ENCODE peak calls at places on chromosomes 6 and 20, in ten cellular contexts. W, O, V, Y, K, U, C, J, G and L are unnamed samples.

GRCh38 chr20:46010491-46011405 is 2.0 kb downstream of the MMP9 start:
- DNase-seq in W (peak; percentile 7), O (no peak), V (no peak), Y (no peak), K (no peak), U (peak; percentile 90), C (no peak), J (no peak), G (no peak), L (no peak)

GRCh38 chr6:117911660-117912059 is 4.6 kb downstream of the SLC35F1 start:
- DNase-seq in W (no peak), O (no peak), V (no peak), Y (no peak), K (no peak), U (no peak), C (no peak), J (no peak), G (no peak), L (no peak)

GRCh38 chr20:54153847-54154246 is 19.9 kb downstream of the CYP24A1 start:
- DNase-seq in W (no peak), O (no peak), V (no peak), Y (no peak), K (no peak), U (no peak), C (no peak), J (no peak), G (no peak), L (no peak)

GRCh38 chr6:150924808-150925654 is 59.5 kb downstream of the MTHFD1L start:
- DNase-seq in W (peak; percentile 35), O (no peak), V (no peak), Y (no peak), K (no peak), U (no peak), C (peak; percentile 24), J (no peak), G (no peak), L (no peak)

GRCh38 chr6:81743649-81744048 is 8.8 kb downstream of the TENT5A start:
- DNase-seq in W (no peak), O (no peak), V (no peak), Y (no peak), K (no peak), U (no peak), C (no peak), J (no peak), G (no peak), L (no peak)

GRCh38 chr6:9927271-9927670 is 487.6 kb downstream of the TFAP2A start:
- DNase-seq in W (no peak), O (no peak), V (no peak), Y (no peak), K (no peak), U (no peak), C (no peak), J (no peak), G (no peak), L (no peak)

GRCh38 chr20:17024513-17025105 is 202.2 kb upstream of the PCSK2 start:
- DNase-seq in W (peak; percentile 79), O (peak; percentile 15), V (no peak), Y (no peak), K (no peak), U (no peak), C (no peak), J (no peak), G (no peak), L (no peak)

GRCh38 chr20:17910828-17911294 is 57.7 kb downstream of the SNX5 start:
- DNase-seq in W (peak; percentile 81), O (no peak), V (peak; percentile 66), Y (no peak), K (peak; percentile 71), U (no peak), C (peak; percentile 76), J (no peak), G (no peak), L (peak; percentile 60)

DNA sequence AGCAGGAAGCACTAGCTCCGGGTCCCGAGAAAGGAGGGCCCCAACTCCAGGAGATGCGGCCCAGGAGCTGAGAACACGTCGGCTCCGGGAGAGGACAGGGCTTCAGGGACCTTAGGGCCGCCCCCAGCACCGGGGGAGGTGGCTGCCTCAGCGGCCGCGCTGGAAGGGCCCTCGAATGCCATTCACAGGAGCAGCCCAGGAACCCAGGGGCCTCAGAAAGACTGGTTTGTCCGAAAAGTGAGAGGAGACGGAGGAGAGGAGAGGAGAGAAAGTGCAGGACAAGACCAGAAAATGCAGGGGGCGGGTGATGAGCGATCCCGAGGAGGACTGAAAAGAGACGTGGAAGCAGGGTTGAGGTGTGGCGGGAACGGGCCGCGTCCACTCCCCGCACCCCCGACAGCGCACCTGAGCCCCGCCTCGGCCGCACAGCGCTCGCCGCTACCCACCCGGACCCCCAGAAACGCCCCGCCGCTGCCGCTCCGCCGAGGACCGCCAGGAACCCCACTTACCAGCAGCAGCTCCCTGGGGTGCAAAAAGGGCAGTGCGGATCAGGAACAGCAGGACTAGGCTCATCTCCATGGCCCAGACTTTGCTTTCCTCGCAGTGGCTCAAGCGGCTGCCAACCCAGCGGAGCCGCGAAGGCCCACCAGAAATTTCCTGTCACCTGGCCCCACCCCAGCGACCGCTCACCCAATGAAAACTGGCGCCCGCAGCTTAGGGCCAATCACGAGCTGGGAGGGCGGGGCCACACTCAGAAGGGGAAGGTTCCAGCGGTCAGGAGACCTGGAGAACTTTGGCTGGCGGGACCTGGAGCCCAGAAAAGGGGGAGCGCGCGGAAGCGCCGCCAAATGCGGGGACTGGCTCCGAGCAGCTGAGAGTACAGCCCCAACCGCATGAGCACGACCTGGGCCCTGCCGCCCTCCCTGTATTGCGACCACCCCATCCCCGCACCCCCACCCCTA is 25.4 kb downstream of the HLA-F start:
- DNase-seq in W (peak; percentile 59), O (peak; percentile 94), V (peak; percentile 95), Y (peak; percentile 94), K (peak; percentile 95), U (peak; percentile 94), C (peak; percentile 95), J (peak; percentile 96), G (peak; percentile 80), L (peak; percentile 99)
- TF ChIP-seq POLR2A in W (no peak), O (peak; percentile 49), V (peak; percentile 71), Y (peak; percentile 23), K (peak; percentile 90), U (no peak), C (no peak), J (peak; percentile 39), G (peak; percentile 43), L (no peak)

DNA sequence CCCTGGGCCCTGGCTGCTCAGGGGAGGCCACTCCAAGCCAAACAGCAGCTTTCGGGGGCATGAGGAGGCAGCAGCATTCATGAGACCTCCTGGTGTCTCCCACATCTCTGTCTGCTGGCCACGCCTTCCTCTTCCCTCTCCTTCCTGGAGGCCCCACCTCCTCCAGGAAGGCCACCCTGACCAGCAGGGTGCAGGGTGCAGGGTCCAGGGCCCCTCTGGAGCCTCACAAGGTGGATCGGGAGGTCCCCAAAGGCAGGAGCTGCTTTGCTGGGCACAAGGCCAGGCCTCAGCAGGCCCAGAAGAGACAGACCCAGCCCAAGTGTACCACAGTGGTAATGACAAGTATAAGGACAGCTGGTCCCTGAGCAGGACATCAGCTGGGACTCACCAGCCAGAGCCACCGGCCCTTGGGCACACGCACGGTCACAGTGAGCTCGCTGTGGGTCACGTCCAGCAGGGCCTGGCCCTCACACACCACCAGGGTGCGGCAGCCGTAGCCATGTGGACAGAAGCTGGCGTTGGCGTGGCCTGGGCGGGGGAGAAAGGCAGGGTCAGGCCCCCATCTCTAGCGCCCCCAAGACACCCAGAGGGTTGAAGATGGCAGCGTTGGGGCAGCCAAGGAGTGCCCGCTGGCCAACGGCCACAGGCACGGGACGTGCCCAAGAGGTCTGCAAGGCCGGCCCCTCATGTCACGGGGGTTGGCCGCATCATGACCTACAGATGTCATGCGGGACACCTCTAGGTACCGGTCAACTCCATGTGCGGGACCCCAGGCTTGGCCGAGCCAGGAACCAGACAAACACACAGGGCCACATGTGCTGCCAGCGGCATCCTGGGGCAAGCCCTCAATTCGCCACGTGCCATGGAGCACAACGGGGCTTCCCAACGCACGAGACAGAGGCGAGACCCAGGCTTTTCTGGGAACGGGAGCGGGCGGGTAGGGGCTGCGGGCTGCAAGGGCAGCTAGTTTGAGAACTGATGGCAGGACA is 26.9 kb downstream of the ADRM1 start:
- DNase-seq in W (no peak), O (no peak), V (no peak), Y (no peak), K (no peak), U (no peak), C (no peak), J (no peak), G (no peak), L (no peak)
- TF ChIP-seq POLR2A in W (no peak), O (no peak), V (no peak), Y (no peak), K (no peak), U (no peak), C (no peak), J (no peak), G (no peak), L (no peak)

DNA sequence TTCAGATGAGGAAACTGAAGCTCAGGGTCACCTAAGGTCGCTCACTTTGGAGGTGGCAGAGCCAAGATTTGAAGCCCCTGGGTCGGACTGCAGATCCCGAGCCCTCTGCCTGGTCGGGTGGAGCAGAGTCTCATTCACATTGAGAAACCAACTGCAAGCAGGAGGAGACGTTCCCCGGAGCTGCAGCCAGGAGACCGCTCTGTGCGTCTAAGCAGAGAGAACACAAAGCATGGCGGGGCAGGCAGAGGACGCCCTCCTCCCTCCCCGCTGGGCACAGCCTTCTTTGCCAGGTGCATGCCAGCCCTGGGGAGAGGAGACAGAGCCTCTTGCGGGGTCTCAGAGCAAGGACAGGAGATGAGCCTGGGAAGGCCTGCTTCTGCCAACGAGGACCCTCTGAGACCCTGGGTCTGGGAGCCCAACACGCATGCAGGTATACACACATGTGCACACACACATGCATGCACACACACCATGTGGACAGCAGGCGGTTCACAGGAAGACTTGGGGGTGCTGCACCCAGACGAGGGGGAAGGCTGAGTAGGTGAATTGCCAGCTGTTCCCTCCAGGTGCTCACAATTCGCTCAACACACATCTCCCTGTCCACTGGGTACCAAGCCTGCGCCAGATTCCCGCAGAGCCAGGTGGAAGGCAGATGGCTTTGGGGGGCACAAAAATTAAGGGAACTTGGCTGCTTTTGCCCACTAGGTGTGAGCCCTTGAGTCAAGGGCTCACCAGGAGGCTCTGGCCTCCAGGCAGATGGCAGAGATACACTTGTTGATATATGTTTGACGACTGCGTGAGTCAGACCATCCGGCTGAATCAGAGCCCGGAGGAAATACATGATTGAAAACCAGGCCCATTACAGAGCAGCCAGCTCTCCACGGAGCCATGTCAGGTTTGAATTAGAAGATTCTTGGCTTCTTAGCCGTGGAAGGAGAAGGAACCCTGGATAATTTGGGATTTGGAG is 5.5 kb upstream of the NTSR1 start:
- DNase-seq in W (peak; percentile 94), O (peak; percentile 94), V (no peak), Y (no peak), K (no peak), U (no peak), C (no peak), J (no peak), G (no peak), L (no peak)
- TF ChIP-seq POLR2A in W (no peak), O (no peak), V (no peak), Y (no peak), K (no peak), U (no peak), C (no peak), J (no peak), G (no peak), L (no peak)

DNA sequence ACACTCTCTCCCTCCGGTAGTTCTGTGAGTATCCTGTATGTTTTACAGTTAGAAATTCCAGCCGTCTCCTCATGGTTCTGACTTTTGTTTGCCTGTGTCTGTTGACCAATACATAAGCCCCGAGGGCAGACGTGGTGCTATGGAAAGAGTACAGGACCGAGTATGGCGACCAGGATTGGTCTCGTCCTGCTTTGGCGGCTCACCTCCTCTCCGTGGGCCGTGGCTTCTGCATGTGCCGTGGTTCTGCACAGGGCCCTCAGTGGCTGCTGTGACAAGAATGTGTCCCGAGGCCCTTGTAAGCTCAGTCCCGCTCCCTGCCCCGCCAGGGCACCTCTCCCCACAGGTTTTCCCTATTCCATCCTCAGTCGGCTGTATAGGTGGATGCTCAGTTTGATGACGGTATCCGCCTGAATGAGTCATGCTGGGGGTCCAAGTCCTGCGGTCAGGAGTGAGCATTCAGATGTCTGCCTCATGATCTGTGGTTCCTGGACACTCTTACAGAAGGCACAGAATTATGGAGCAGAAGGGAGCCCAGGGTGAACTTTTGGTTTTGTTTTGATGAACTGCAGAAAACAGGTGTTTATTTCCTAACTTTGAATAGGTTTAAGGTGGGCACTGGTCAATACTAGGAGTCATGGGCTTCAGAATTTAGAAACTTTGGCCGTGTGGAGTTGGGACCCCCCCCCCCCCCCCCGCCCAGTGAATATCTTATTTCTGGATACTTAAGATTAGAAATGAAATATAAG is 1.2 kb downstream of the ARFGAP1 start:
- DNase-seq in W (peak; percentile 88), O (peak; percentile 62), V (no peak), Y (no peak), K (no peak), U (no peak), C (no peak), J (no peak), G (peak; percentile 18), L (no peak)
- TF ChIP-seq POLR2A in W (peak; percentile 76), O (no peak), V (no peak), Y (no peak), K (no peak), U (no peak), C (no peak), J (no peak), G (no peak), L (no peak)